ENCODE peak calls at places on chromosomes 12 and 14, in four cellular contexts. O is aorta; Y is A549; R is CD8-positive, alpha-beta T cell. W is an unnamed sample.

GRCh38 chr12:115752151-115752550 is 525.3 kb downstream of the MED13L start:
- DNase-seq in O (no peak), Y (no peak), R (no peak), W (no peak)

GRCh38 chr14:72924332-72924731 is 1.9 kb upstream of the DCAF4 start:
- DNase-seq in O (no peak), Y (peak; percentile 35), R (no peak), W (no peak)

GRCh38 chr14:87628129-87628528 is 364.9 kb downstream of the GALC start:
- DNase-seq in O (peak; percentile 71), Y (no peak), R (no peak), W (peak; percentile 58)

GRCh38 chr14:64147126-64147790 is 146.9 kb downstream of the ESR2 start:
- DNase-seq in O (no peak), Y (no peak), R (no peak), W (no peak)

GRCh38 chr14:50874842-50875241 is 3.0 kb downstream of the ABHD12B start:
- DNase-seq in O (no peak), Y (no peak), R (no peak), W (no peak)

GRCh38 chr12:5499566-5500325 is 67.8 kb downstream of the NTF3 start:
- DNase-seq in O (no peak), Y (no peak), R (no peak), W (no peak)

GRCh38 chr12:43210437-43211197 is 341.4 kb downstream of the ADAMTS20 start:
- DNase-seq in O (no peak), Y (no peak), R (no peak), W (no peak)

GRCh38 chr12:106147956-106148355 is 9.2 kb upstream of the NUAK1 start:
- DNase-seq in O (peak; percentile 83), Y (no peak), R (no peak), W (no peak)

GRCh38 chr14:26851793-26852192 is 254.0 kb upstream of the NOVA1 start:
- DNase-seq in O (no peak), Y (no peak), R (no peak), W (no peak)

GRCh38 chr12:94046626-94047410 is 101.6 kb upstream of the PLXNC1 start:
- DNase-seq in O (no peak), Y (no peak), R (no peak), W (no peak)

GRCh38 chr12:111413442-111414086 is 7.8 kb downstream of the SH2B3 start:
- DNase-seq in O (no peak), Y (no peak), R (no peak), W (no peak)

GRCh38 chr14:79915411-79915810 is 295.9 kb downstream of the DIO2 start:
- DNase-seq in O (no peak), Y (no peak), R (no peak), W (no peak)

GRCh38 chr14:99731536-99732435 is 47.7 kb downstream of the CYP46A1 start:
- DNase-seq in O (peak; percentile 46), Y (no peak), R (no peak), W (no peak)

W was measured in H4.